ENCODE peak calls at places on chromosomes 2 and 18, in five cellular contexts. Q is heart left ventricle, Z is endodermal cell, A is Calu3, W is GM12865. G is an unnamed sample.

GRCh38 chr2:106828119-106828518 is 57.8 kb downstream of the ST6GAL2 start:
- DNase-seq in A (no peak), W (no peak), Z (no peak), Q (no peak), G (no peak)

GRCh38 chr2:27884546-27884945 is 5.6 kb downstream of the RBKS start:
- DNase-seq in Z (no peak), A (no peak), W (no peak), Q (no peak), G (no peak)

GRCh38 chr18:13141209-13141608 is 77.4 kb upstream of the LDLRAD4 start:
- DNase-seq in A (no peak), Z (no peak), Q (no peak), W (no peak), G (no peak)

GRCh38 chr18:36572135-36572856 is 256.5 kb downstream of the TPGS2 start:
- DNase-seq in Q (no peak), W (peak), A (peak), Z (peak), G (no peak)

GRCh38 chr2:118016911-118017310 is 3.0 kb upstream of the CCDC93 start:
- DNase-seq in W (no peak), A (no peak), Z (no peak), Q (no peak), G (no peak)

GRCh38 chr18:76557026-76557575 is 62.1 kb upstream of the ZNF516 start:
- DNase-seq in Q (peak), A (no peak), W (no peak), Z (no peak), G (no peak)

GRCh38 chr2:203853271-203853670 is 14.3 kb upstream of the CTLA4 start:
- DNase-seq in Q (no peak), W (no peak), A (no peak), Z (no peak), G (no peak)

GRCh38 chr2:10436711-10437110 is 11.4 kb downstream of the ODC1 start:
- DNase-seq in Z (peak), W (no peak), Q (no peak), A (no peak), G (no peak)

GRCh38 chr2:136783856-136784255 is 18.5 kb downstream of the THSD7B start:
- DNase-seq in W (no peak), Z (no peak), Q (no peak), A (no peak), G (no peak)

GRCh38 chr2:66840321-66841014 is 405.5 kb downstream of the MEIS1 start:
- DNase-seq in A (no peak), Q (no peak), W (no peak), Z (no peak), G (no peak)

GRCh38 chr2:162085090-162085891 is 11.3 kb upstream of the DPP4 start:
- DNase-seq in A (no peak), Z (no peak), W (no peak), Q (no peak), G (no peak)

GRCh38 chr2:194328456-194328855 is 1328.6 kb upstream of the SLC39A10 start:
- DNase-seq in W (no peak), Z (no peak), A (no peak), Q (no peak), G (no peak)

GRCh38 chr2:159035790-159036411 is 67.5 kb downstream of the TANC1 start:
- DNase-seq in Q (no peak), Z (peak), W (peak), A (peak), G (no peak)

GRCh38 chr2:46915281-46915810 is at the start of gene MCFD2:
- DNase-seq in Q (peak), Z (no peak), W (no peak), A (no peak), G (no peak)

GRCh38 chr2:224163573-224164307 is 124.7 kb upstream of the SERPINE2 start:
- DNase-seq in A (no peak), W (no peak), Q (no peak), Z (no peak), G (no peak)

GRCh38 chr18:24050916-24051255 is 36.3 kb downstream of the TTC39C start:
- DNase-seq in A (no peak), Q (no peak), W (no peak), Z (no peak), G (no peak)

GRCh38 chr2:60354713-60355112 is 198.7 kb downstream of the BCL11A start:
- DNase-seq in W (no peak), A (no peak), Q (no peak), Z (peak), G (no peak)

GRCh38 chr2:213065583-213066444 is 85.6 kb downstream of the IKZF2 start:
- DNase-seq in W (peak), Z (peak), Q (peak), A (peak), G (no peak)

GRCh38 chr2:182391443-182391842 is 35.4 kb downstream of the PDE1A start:
- DNase-seq in W (no peak), Z (no peak), Q (no peak), A (no peak), G (no peak)

GRCh38 chr2:18387479-18388206 is 172.8 kb downstream of the RDH14 start:
- DNase-seq in Q (no peak), A (peak), Z (peak), W (peak), G (peak)

GRCh38 chr18:48539406-48540328 is 836 bp downstream of the CTIF start:
- DNase-seq in Q (peak), Z (peak), W (peak), A (peak), G (peak)

GRCh38 chr2:181581534-181581933 is 75.4 kb downstream of the CERKL start:
- DNase-seq in Q (no peak), A (peak), W (peak), Z (peak), G (no peak)

GRCh38 chr2:167509585-167509984 is 621.3 kb downstream of the XIRP2 start:
- DNase-seq in Z (peak), Q (no peak), A (no peak), W (no peak), G (no peak)

DNA sequence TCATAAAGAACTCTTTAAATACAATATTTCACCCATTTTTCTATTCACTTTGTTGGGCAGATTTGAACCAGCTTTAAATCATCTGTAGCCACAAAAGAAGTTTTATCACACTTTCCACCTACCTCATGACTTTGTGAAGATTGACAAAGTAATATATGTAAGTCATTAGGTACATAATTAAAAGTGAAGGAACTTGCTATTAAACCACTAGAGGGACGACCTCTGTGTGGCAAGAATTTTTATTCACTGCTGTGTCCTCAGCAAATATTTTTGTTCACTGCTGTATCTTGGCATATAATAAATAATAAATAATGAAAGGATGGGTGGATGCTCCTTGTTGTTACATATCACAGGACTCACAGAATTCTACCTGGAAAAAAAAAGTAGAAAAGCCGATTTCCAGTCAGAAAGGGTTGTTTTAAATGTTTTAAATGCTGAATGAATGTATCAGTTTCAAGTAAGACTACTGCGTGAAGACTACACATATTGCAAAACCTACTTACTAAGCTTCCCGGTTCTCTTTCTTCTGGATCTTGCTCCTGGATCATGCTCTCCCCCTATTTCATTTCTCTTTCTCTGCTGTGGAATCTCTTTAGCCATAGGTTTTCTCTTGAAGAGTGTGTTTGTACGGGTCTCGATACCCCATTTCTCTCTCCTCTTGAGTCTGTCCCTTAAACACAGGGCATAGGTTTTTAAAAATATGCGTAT is 44.8 kb downstream of the KCMF1 start:
- DNase-seq in A (no peak), Q (no peak), Z (no peak), W (no peak), G (no peak)
- TF ChIP-seq CTCF in A (peak), Q (no peak), Z (peak), W (no peak), G (no peak)

DNA sequence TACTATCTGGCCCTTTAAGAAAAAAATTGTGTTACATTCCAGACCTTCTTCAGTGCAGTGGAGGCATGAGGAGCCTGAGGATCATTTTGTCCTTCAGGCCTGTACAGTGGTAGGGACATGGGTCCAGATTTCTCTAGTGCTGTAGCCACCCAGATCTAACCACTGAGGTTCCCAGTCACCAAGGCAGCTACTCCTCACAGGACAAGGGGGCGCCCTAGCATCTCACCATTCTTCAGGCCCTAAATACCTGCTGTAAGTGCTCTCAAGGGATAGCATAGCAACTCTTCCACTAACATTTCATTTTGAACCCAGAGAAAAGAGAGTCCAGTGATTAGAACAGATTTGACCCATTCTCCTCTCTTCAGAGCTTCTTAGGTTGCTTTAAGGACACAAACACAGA is 1533.0 kb downstream of the LRP1B start:
- DNase-seq in Q (no peak), A (no peak), W (peak), Z (peak), G (no peak)
- TF ChIP-seq CTCF in Q (no peak), A (no peak), W (no peak), Z (peak), G (no peak)

GRCh38 chr2:241702405-241703127 is 727 bp downstream of the ING5 start:
- DNase-seq in Q (peak), W (peak), A (peak), Z (peak), G (peak)
- TF ChIP-seq CTCF in Q (peak), W (peak), A (peak), Z (peak), G (peak)

DNA sequence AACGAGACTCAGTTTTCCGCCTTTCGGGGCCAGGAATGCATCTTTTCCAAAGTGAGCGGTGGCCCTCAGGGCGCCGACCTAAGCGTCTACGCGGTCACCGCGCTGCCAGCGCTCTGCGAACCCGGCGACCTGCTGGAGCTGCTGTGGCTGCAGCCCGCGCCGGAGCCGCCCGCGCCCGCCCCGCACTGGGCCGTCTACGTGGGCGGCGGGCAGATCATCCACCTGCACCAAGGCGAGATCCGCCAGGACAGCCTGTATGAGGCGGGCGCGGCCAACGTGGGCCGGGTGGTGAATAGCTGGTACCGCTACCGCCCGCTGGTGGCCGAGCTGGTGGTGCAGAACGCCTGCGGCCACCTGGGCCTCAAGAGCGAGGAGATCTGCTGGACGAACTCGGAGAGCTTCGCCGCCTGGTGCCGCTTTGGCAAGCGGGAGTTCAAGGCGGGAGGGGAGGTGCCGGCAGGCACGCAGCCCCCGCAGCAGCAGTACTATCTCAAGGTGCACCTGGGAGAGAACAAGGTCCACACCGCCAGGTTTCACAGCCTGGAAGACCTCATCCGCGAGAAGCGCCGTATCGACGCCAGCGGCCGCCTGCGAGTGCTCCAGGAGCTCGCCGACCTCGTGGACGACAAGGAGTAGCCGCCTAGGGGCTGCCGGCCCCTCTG is 1.8 kb downstream of the LRATD1 start:
- DNase-seq in A (peak), Z (peak), W (peak), Q (peak), G (peak)
- TF ChIP-seq CTCF in A (peak), Z (peak), W (peak), Q (peak), G (peak)

DNA sequence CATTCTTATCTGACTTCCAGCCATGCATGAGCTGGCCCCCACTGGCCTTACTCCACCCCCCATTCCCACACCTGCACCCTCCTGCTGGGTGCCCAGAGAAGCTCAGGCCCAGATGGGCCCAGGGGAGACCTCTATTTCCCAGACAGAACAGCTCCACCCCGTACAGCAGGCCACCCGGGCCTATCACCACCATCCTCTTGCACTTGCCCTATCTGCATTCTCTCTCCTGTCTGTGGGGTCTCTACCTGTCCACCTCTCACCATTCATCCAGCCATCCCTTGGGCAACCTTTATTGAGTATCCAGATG is 25.3 kb upstream of the TNS1 start:
- DNase-seq in W (no peak), Z (no peak), A (no peak), Q (no peak), G (no peak)
- TF ChIP-seq CTCF in W (no peak), Z (no peak), A (no peak), Q (no peak), G (no peak)

GRCh38 chr18:62662799-62663173 is 52.6 kb upstream of the PHLPP1 start:
- DNase-seq in W (no peak), Q (no peak), Z (no peak), A (no peak), G (no peak)
- TF ChIP-seq CTCF in W (no peak), Q (no peak), Z (no peak), A (no peak), G (no peak)

GRCh38 chr2:235740821-235741220 is 247.0 kb downstream of the AGAP1 start:
- DNase-seq in Z (peak), Q (no peak), A (peak), W (no peak), G (no peak)
- TF ChIP-seq CTCF in Z (peak), Q (no peak), A (peak), W (no peak), G (no peak)

G was measured in GM13976.